ENCODE peak calls at places on chromosomes 1 and 21, in five cellular contexts. I is astrocyte of the hippocampus, D is memory B cell, G is GM12892, R is substantia nigra. N is an unnamed sample.

GRCh38 chr1:25140073-25140797 is 92.1 kb downstream of the SYF2 start:
- DNase-seq in I (no peak), D (peak; percentile 16), G (peak; percentile 48), R (peak; percentile 9), N (no peak)

GRCh38 chr1:204746838-204747442 is 61.4 kb upstream of the LRRN2 start:
- DNase-seq in I (peak; percentile 41), D (peak; percentile 63), G (no peak), R (no peak), N (peak; percentile 7)

GRCh38 chr1:22416555-22417454 is 34.8 kb upstream of the ZBTB40 start:
- DNase-seq in I (peak; percentile 88), D (peak; percentile 63), G (peak; percentile 64), R (peak; percentile 61), N (peak; percentile 12)

GRCh38 chr1:223341111-223341510 is 22.9 kb downstream of the SUSD4 start:
- DNase-seq in I (peak; percentile 64), D (no peak), G (no peak), R (peak; percentile 30), N (no peak)

GRCh38 chr1:70156529-70157120 is 48.8 kb downstream of the LRRC40 start:
- DNase-seq in I (no peak), D (no peak), G (no peak), R (no peak), N (no peak)

GRCh38 chr1:75053207-75053606 is 81.0 kb upstream of the LHX8 start:
- DNase-seq in I (peak; percentile 0), D (no peak), G (no peak), R (no peak), N (no peak)

GRCh38 chr1:87410771-87411170 is 82.1 kb downstream of the LMO4 start:
- DNase-seq in I (peak; percentile 64), D (no peak), G (no peak), R (peak; percentile 91), N (peak; percentile 89)

GRCh38 chr1:204600968-204601367 is 84.6 kb downstream of the LRRN2 start:
- DNase-seq in I (no peak), D (no peak), G (no peak), R (no peak), N (no peak)

GRCh38 chr1:100881687-100882086 is 13.0 kb downstream of the EXTL2 start:
- DNase-seq in I (no peak), D (no peak), G (no peak), R (no peak), N (no peak)

GRCh38 chr1:241503444-241503843 is 16.1 kb downstream of the FH start:
- DNase-seq in I (no peak), D (no peak), G (no peak), R (no peak), N (no peak)

GRCh38 chr1:24325587-24326449 is 6.7 kb downstream of the GRHL3 start:
- DNase-seq in I (no peak), D (no peak), G (no peak), R (no peak), N (no peak)

GRCh38 chr1:54324750-54325704 is 81.2 kb downstream of the SSBP3 start:
- DNase-seq in I (no peak), D (no peak), G (no peak), R (no peak), N (no peak)

GRCh38 chr21:33025106-33025470 is 647 bp upstream of the OLIG2 start:
- DNase-seq in I (no peak), D (no peak), G (no peak), R (peak; percentile 73), N (peak; percentile 71)

GRCh38 chr1:46691997-46692790 is 20.5 kb downstream of the TEX38 start:
- DNase-seq in I (peak; percentile 38), D (no peak), G (no peak), R (no peak), N (no peak)

GRCh38 chr1:25676488-25676887 is 59.9 kb downstream of the MAN1C1 start:
- DNase-seq in I (peak; percentile 80), D (no peak), G (no peak), R (no peak), N (peak; percentile 15)

GRCh38 chr1:228416217-228416971 is at the start of gene TRIM17:
- DNase-seq in I (peak; percentile 71), D (no peak), G (no peak), R (no peak), N (no peak)

GRCh38 chr1:39420493-39420892 is 70.9 kb upstream of the BMP8A start:
- DNase-seq in I (no peak), D (no peak), G (no peak), R (no peak), N (no peak)

GRCh38 chr1:81379430-81379829 is 421.3 kb upstream of the ADGRL2 start:
- DNase-seq in I (no peak), D (no peak), G (no peak), R (no peak), N (no peak)

GRCh38 chr1:180917306-180918065 is 4.8 kb downstream of the KIAA1614 start:
- DNase-seq in I (no peak), D (no peak), G (no peak), R (no peak), N (no peak)

GRCh38 chr1:9233241-9233941 is 1.2 kb upstream of the H6PD start:
- DNase-seq in I (no peak), D (no peak), G (no peak), R (peak; percentile 87), N (peak; percentile 52)

GRCh38 chr1:155499263-155499662 is 63.3 kb downstream of the ASH1L start:
- DNase-seq in I (no peak), D (no peak), G (no peak), R (no peak), N (no peak)

GRCh38 chr1:27592191-27592590 is 11.8 kb downstream of the AHDC1 start:
- DNase-seq in I (no peak), D (no peak), G (no peak), R (no peak), N (no peak)

N was measured in C1 segment of cervical spinal cord.